ENCODE peak calls at places on chromosomes 11 and 22, in six cellular contexts. One of them, this sample, is unnamed.

GRCh38 chr11:10514713-10515112 is 26.3 kb downstream of the RNF141 start:
- DNase-seq in H9: no peak
- DNase-seq in mesenchymal stem cell: peak
- DNase-seq in H1: no peak
- DNase-seq in IMR-90: peak
- DNase-seq in trophoblast cell: no peak
- DNase-seq in this sample: no peak

GRCh38 chr11:114774599-114775365 is 96.5 kb downstream of the NXPE2 start:
- DNase-seq in mesenchymal stem cell: peak
- DNase-seq in IMR-90: peak
- DNase-seq in H1: peak
- DNase-seq in H9: peak
- DNase-seq in trophoblast cell: peak
- DNase-seq in this sample: peak

GRCh38 chr11:83566948-83567347 is 280.8 kb upstream of the CCDC90B start:
- DNase-seq in trophoblast cell: no peak
- DNase-seq in IMR-90: peak
- DNase-seq in mesenchymal stem cell: peak
- DNase-seq in H1: no peak
- DNase-seq in H9: no peak
- DNase-seq in this sample: no peak

GRCh38 chr11:13010737-13011342 is 1.7 kb downstream of the RASSF10 start:
- DNase-seq in H9: peak
- DNase-seq in mesenchymal stem cell: no peak
- DNase-seq in trophoblast cell: no peak
- DNase-seq in IMR-90: no peak
- DNase-seq in H1: no peak
- DNase-seq in this sample: peak

GRCh38 chr11:115806056-115806455 is 301.8 kb upstream of the CADM1 start:
- DNase-seq in H1: no peak
- DNase-seq in trophoblast cell: no peak
- DNase-seq in mesenchymal stem cell: no peak
- DNase-seq in IMR-90: no peak
- DNase-seq in H9: no peak
- DNase-seq in this sample: no peak

GRCh38 chr11:35615911-35616900 is 2.1 kb upstream of the FJX1 start:
- DNase-seq in H9: no peak
- DNase-seq in IMR-90: peak
- DNase-seq in H1: no peak
- DNase-seq in mesenchymal stem cell: peak
- DNase-seq in trophoblast cell: no peak
- DNase-seq in this sample: peak

GRCh38 chr22:23248583-23248982 is 68.3 kb downstream of the BCR start:
- DNase-seq in mesenchymal stem cell: no peak
- DNase-seq in IMR-90: peak
- DNase-seq in H1: no peak
- DNase-seq in H9: peak
- DNase-seq in trophoblast cell: no peak
- DNase-seq in this sample: no peak

GRCh38 chr22:18012528-18012927 is 11.8 kb downstream of the MICAL3 start:
- DNase-seq in H1: no peak
- DNase-seq in IMR-90: peak
- DNase-seq in H9: no peak
- DNase-seq in trophoblast cell: peak
- DNase-seq in mesenchymal stem cell: no peak
- DNase-seq in this sample: no peak

GRCh38 chr22:20267441-20268288 is 453 bp downstream of the RTN4R start:
- DNase-seq in IMR-90: no peak
- DNase-seq in H9: no peak
- DNase-seq in mesenchymal stem cell: no peak
- DNase-seq in H1: peak
- DNase-seq in trophoblast cell: no peak
- DNase-seq in this sample: no peak

GRCh38 chr11:69700278-69701140 is 3.3 kb downstream of the FGF19 start:
- DNase-seq in H9: peak
- DNase-seq in trophoblast cell: no peak
- DNase-seq in IMR-90: peak
- DNase-seq in mesenchymal stem cell: peak
- DNase-seq in H1: peak
- DNase-seq in this sample: no peak

GRCh38 chr22:32144875-32145274 is 14.2 kb downstream of the C22orf42 start:
- DNase-seq in IMR-90: no peak
- DNase-seq in mesenchymal stem cell: no peak
- DNase-seq in H1: no peak
- DNase-seq in H9: no peak
- DNase-seq in trophoblast cell: no peak
- DNase-seq in this sample: no peak

GRCh38 chr22:23376256-23376655 is 195.9 kb downstream of the BCR start:
- DNase-seq in H9: peak
- DNase-seq in IMR-90: no peak
- DNase-seq in H1: peak
- DNase-seq in trophoblast cell: no peak
- DNase-seq in mesenchymal stem cell: peak
- DNase-seq in this sample: no peak

GRCh38 chr11:10809373-10810199 is 860 bp upstream of the EIF4G2 start:
- DNase-seq in trophoblast cell: peak
- DNase-seq in H9: peak
- DNase-seq in H1: peak
- DNase-seq in mesenchymal stem cell: peak
- DNase-seq in IMR-90: peak
- DNase-seq in this sample: peak

GRCh38 chr11:78228467-78228866 is 39.7 kb downstream of the USP35 start:
- DNase-seq in H1: no peak
- DNase-seq in H9: peak
- DNase-seq in trophoblast cell: peak
- DNase-seq in mesenchymal stem cell: peak
- DNase-seq in IMR-90: peak
- DNase-seq in this sample: peak

GRCh38 chr11:126501641-126502040 is 146.2 kb downstream of the ST3GAL4 start:
- DNase-seq in H9: no peak
- DNase-seq in IMR-90: no peak
- DNase-seq in H1: no peak
- DNase-seq in mesenchymal stem cell: no peak
- DNase-seq in trophoblast cell: no peak
- DNase-seq in this sample: no peak

GRCh38 chr22:46084943-46085830 is 65.1 kb upstream of the PPARA start:
- DNase-seq in IMR-90: no peak
- DNase-seq in H1: no peak
- DNase-seq in H9: no peak
- DNase-seq in trophoblast cell: no peak
- DNase-seq in mesenchymal stem cell: no peak
- DNase-seq in this sample: no peak

GRCh38 chr11:3888210-3888609 is 32.7 kb downstream of the STIM1 start:
- DNase-seq in trophoblast cell: no peak
- DNase-seq in H9: no peak
- DNase-seq in H1: no peak
- DNase-seq in mesenchymal stem cell: no peak
- DNase-seq in IMR-90: no peak
- DNase-seq in this sample: no peak

GRCh38 chr11:12139144-12139881 is 28.9 kb downstream of the MICAL2 start:
- DNase-seq in H1: no peak
- DNase-seq in H9: no peak
- DNase-seq in IMR-90: peak
- DNase-seq in mesenchymal stem cell: peak
- DNase-seq in trophoblast cell: no peak
- DNase-seq in this sample: no peak

GRCh38 chr11:131688056-131688693 is 317.8 kb downstream of the NTM start:
- DNase-seq in H1: peak
- DNase-seq in trophoblast cell: no peak
- DNase-seq in IMR-90: peak
- DNase-seq in H9: peak
- DNase-seq in mesenchymal stem cell: peak
- DNase-seq in this sample: peak

GRCh38 chr11:61700720-61701119 is 20.5 kb downstream of the DAGLA start:
- DNase-seq in trophoblast cell: no peak
- DNase-seq in H9: no peak
- DNase-seq in IMR-90: no peak
- DNase-seq in mesenchymal stem cell: no peak
- DNase-seq in H1: no peak
- DNase-seq in this sample: no peak

GRCh38 chr11:61701298-61701993 is 21.3 kb downstream of the DAGLA start:
- DNase-seq in mesenchymal stem cell: peak
- DNase-seq in H1: peak
- DNase-seq in IMR-90: peak
- DNase-seq in H9: peak
- DNase-seq in trophoblast cell: no peak
- DNase-seq in this sample: no peak

GRCh38 chr11:61700221-61700620 is 20.0 kb downstream of the DAGLA start:
- DNase-seq in H9: peak
- DNase-seq in IMR-90: peak
- DNase-seq in trophoblast cell: peak
- DNase-seq in mesenchymal stem cell: peak
- DNase-seq in H1: no peak
- DNase-seq in this sample: no peak

GRCh38 chr11:61704838-61705237 is 24.6 kb downstream of the DAGLA start:
- DNase-seq in trophoblast cell: no peak
- DNase-seq in mesenchymal stem cell: no peak
- DNase-seq in H1: no peak
- DNase-seq in IMR-90: no peak
- DNase-seq in H9: no peak
- DNase-seq in this sample: no peak

DNA sequence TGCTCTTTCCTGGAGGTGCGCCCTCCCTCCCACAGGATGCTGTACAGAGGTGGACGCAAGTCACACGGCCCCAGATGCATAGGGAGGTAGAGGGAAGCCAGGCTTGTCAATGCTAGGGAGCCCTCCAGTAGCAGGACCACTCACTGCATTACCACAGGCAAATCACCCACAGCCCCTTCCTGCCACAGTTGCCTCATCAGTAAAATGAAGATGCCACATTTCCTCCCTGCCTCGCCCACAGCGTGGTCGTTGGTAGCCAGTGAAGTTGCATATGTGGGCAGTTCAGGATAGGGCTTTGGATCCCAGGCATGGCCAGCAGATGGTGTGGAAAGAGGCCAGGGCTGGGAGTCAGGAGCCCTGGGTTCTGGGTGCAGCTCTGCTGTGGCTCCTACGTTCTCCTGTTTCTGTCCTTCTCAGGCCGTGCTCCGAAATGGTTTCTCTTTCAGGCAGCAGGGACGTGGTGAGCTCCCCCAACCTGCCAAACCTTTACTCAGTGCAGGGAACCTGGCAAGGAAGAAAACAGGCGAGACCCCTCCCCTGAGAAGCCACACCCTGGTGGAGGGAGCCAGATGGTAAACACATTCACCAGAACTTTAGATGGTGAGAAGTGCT is 22.6 kb downstream of the DAGLA start:
- DNase-seq in H1: no peak
- DNase-seq in IMR-90: no peak
- DNase-seq in mesenchymal stem cell: no peak
- DNase-seq in H9: no peak
- DNase-seq in trophoblast cell: no peak
- DNase-seq in this sample: no peak
- H3K14ac ChIP-seq in H1: no peak
- H3K14ac ChIP-seq in IMR-90: no peak
- H3K14ac ChIP-seq in mesenchymal stem cell: no peak
- H3K14ac ChIP-seq in H9: no peak
- H3K14ac ChIP-seq in trophoblast cell: no peak
- H3K14ac ChIP-seq in this sample: no peak

DNA sequence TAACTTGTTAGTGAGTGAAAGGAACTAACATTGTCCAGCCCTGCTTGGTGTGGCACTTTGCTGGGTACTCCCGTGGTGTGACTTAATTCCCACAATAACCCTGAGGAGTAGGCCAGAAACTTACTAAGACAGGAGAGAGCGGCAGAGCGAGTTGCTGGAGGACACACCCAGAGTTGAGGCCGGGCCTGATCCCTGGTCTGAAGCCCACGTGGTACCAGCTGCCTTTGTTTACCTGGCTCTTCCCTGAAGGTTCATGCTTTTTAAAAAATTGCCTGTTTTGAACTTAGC is 594 bp downstream of the MPST start:
- DNase-seq in H1: no peak
- DNase-seq in mesenchymal stem cell: peak
- DNase-seq in H9: no peak
- DNase-seq in trophoblast cell: no peak
- DNase-seq in IMR-90: peak
- DNase-seq in this sample: no peak
- H3K23ac ChIP-seq in H1: no peak
- H3K23ac ChIP-seq in mesenchymal stem cell: no peak
- H3K23ac ChIP-seq in H9: no peak
- H3K23ac ChIP-seq in trophoblast cell: no peak
- H3K23ac ChIP-seq in IMR-90: peak
- H3K23ac ChIP-seq in this sample: no peak

DNA sequence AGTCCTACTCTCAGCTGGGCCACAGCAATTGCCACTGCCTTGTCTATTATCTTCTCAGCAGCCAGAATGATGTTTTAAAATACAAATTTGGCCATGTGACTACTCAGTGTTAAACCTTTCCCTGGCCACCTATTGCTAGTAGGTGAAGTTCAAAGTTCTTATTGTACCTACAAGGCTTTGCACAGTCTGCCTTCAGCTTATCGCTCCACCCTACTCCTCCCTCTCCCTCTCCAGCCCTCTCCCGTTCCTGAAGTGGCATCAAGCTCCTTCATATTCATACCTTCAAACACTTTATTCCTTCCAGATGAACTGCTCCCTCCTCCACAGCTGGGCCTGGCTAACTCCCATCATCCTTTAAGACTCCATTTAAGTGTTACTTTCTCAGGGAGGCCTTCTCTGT is 37.3 kb downstream of the OR10A6 start:
- DNase-seq in IMR-90: no peak
- DNase-seq in H1: no peak
- DNase-seq in trophoblast cell: no peak
- DNase-seq in mesenchymal stem cell: no peak
- DNase-seq in H9: no peak
- DNase-seq in this sample: no peak
- H2AK5ac ChIP-seq in IMR-90: peak
- H2AK5ac ChIP-seq in H1: no peak
- H2AK5ac ChIP-seq in trophoblast cell: no peak
- H2AK5ac ChIP-seq in mesenchymal stem cell: peak
- H2AK5ac ChIP-seq in H9: no peak
- H2AK5ac ChIP-seq in this sample: no peak

GRCh38 chr22:42158456-42159132 is 28.0 kb upstream of the CYP2D6 start:
- DNase-seq in trophoblast cell: no peak
- DNase-seq in H1: no peak
- DNase-seq in mesenchymal stem cell: no peak
- DNase-seq in H9: no peak
- DNase-seq in IMR-90: no peak
- DNase-seq in this sample: no peak

GRCh38 chr22:42156597-42156996 is 26.0 kb upstream of the CYP2D6 start:
- DNase-seq in trophoblast cell: no peak
- DNase-seq in H9: no peak
- DNase-seq in mesenchymal stem cell: no peak
- DNase-seq in H1: no peak
- DNase-seq in IMR-90: no peak
- DNase-seq in this sample: no peak

GRCh38 chr22:42154731-42155543 is 24.3 kb upstream of the CYP2D6 start:
- DNase-seq in H1: no peak
- DNase-seq in IMR-90: no peak
- DNase-seq in H9: no peak
- DNase-seq in trophoblast cell: no peak
- DNase-seq in mesenchymal stem cell: no peak
- DNase-seq in this sample: no peak

GRCh38 chr22:42154293-42154692 is 23.7 kb upstream of the CYP2D6 start:
- DNase-seq in mesenchymal stem cell: no peak
- DNase-seq in H1: no peak
- DNase-seq in trophoblast cell: no peak
- DNase-seq in H9: no peak
- DNase-seq in IMR-90: no peak
- DNase-seq in this sample: no peak

GRCh38 chr22:42156121-42156520 is 25.5 kb upstream of the CYP2D6 start:
- DNase-seq in trophoblast cell: no peak
- DNase-seq in IMR-90: no peak
- DNase-seq in H1: no peak
- DNase-seq in H9: no peak
- DNase-seq in mesenchymal stem cell: no peak
- DNase-seq in this sample: no peak
- H3K14ac ChIP-seq in trophoblast cell: no peak
- H3K14ac ChIP-seq in IMR-90: no peak
- H3K14ac ChIP-seq in H1: no peak
- H3K14ac ChIP-seq in H9: no peak
- H3K14ac ChIP-seq in mesenchymal stem cell: no peak
- H3K14ac ChIP-seq in this sample: no peak